ENCODE peak calls at places on chromosome 16, in seven cellular contexts. F, Q, Y, P, W, A and S are unnamed samples.

GRCh38 chr16:86896976-86897375 is 318.6 kb downstream of the FOXL1 start:
- DNase-seq in P (no peak), Y (no peak), Q (no peak), F (no peak), W (no peak), A (no peak), S (no peak)

GRCh38 chr16:5015351-5015750 is 18.4 kb downstream of the NAGPA start:
- DNase-seq in Q (no peak), Y (no peak), P (no peak), W (no peak), F (no peak), A (no peak), S (no peak)

GRCh38 chr16:67391424-67392300 is 1.6 kb downstream of the TPPP3 start:
- DNase-seq in Y (no peak), Q (no peak), F (no peak), A (no peak), W (peak), P (no peak), S (no peak)

GRCh38 chr16:27369806-27370205 is 32.2 kb upstream of the IL21R start:
- DNase-seq in Y (no peak), P (no peak), Q (peak), W (no peak), A (no peak), F (no peak), S (no peak)

GRCh38 chr16:75114946-75115825 is 1.4 kb downstream of the LDHD start:
- DNase-seq in F (no peak), W (no peak), Y (no peak), Q (no peak), A (no peak), P (no peak), S (no peak)

GRCh38 chr16:49849709-49850108 is 6.2 kb downstream of the ZNF423 start:
- DNase-seq in F (no peak), W (no peak), A (no peak), Q (no peak), Y (no peak), P (no peak), S (no peak)

GRCh38 chr16:50932348-50932916 is 190.5 kb downstream of the CYLD start:
- DNase-seq in F (no peak), P (no peak), A (no peak), W (no peak), Y (no peak), Q (peak), S (no peak)

GRCh38 chr16:50213939-50214519 is 52.3 kb upstream of the ADCY7 start:
- DNase-seq in Q (peak), P (no peak), F (no peak), Y (no peak), W (no peak), A (peak), S (no peak)

GRCh38 chr16:52090080-52090479 is 456.9 kb downstream of the TOX3 start:
- DNase-seq in A (no peak), F (no peak), Y (no peak), Q (peak), W (no peak), P (no peak), S (no peak)

GRCh38 chr16:79811541-79811940 is 211.0 kb upstream of the MAF start:
- DNase-seq in W (no peak), Q (peak), Y (no peak), A (no peak), F (no peak), P (no peak), S (no peak)

GRCh38 chr16:85990861-85991301 is 91.9 kb downstream of the IRF8 start:
- DNase-seq in Y (no peak), P (no peak), W (peak), Q (no peak), F (no peak), A (no peak), S (no peak)

GRCh38 chr16:87829123-87829980 is 40.0 kb downstream of the SLC7A5 start:
- DNase-seq in A (peak), F (no peak), W (no peak), P (no peak), Q (no peak), Y (no peak), S (no peak)

GRCh38 chr16:80681436-80681835 is 123.0 kb downstream of the CDYL2 start:
- DNase-seq in Q (no peak), W (no peak), P (no peak), A (no peak), F (no peak), Y (no peak), S (no peak)

GRCh38 chr16:79784007-79784406 is 183.5 kb upstream of the MAF start:
- DNase-seq in W (no peak), F (no peak), Y (no peak), Q (no peak), P (no peak), A (no peak), S (no peak)

GRCh38 chr16:66409156-66409555 is 17.9 kb upstream of the BEAN1 start:
- DNase-seq in F (no peak), A (no peak), P (no peak), Q (peak), Y (no peak), W (no peak), S (no peak)

GRCh38 chr16:11291021-11291716 is 10.0 kb upstream of the PRM1 start:
- DNase-seq in Q (no peak), Y (no peak), W (no peak), P (no peak), F (no peak), A (no peak), S (no peak)

GRCh38 chr16:74771656-74772315 is 2.8 kb downstream of the FA2H start:
- DNase-seq in Q (no peak), W (no peak), Y (no peak), A (no peak), F (no peak), P (peak), S (no peak)

GRCh38 chr16:51723016-51723724 is 572.1 kb upstream of the SALL1 start:
- DNase-seq in Y (no peak), W (no peak), F (no peak), P (no peak), A (no peak), Q (no peak), S (no peak)

GRCh38 chr16:84228321-84228838 is 11.4 kb downstream of the KCNG4 start:
- DNase-seq in Q (peak), A (no peak), P (no peak), Y (no peak), W (peak), F (no peak), S (no peak)

GRCh38 chr16:20073203-20074088 is at the start of gene GPR139:
- DNase-seq in W (no peak), Y (no peak), F (no peak), A (no peak), P (no peak), Q (no peak), S (no peak)

GRCh38 chr16:67390816-67391423 is 2.4 kb downstream of the TPPP3 start:
- DNase-seq in W (peak), F (no peak), P (no peak), A (no peak), Q (no peak), Y (no peak), S (no peak)

GRCh38 chr16:21950782-21951521 is 2.2 kb upstream of the UQCRC2 start:
- DNase-seq in A (no peak), F (no peak), P (no peak), Q (peak), Y (no peak), W (no peak), S (no peak)

GRCh38 chr16:28492511-28492910 is 637 bp upstream of the CLN3 start:
- DNase-seq in Y (no peak), Q (no peak), W (no peak), P (no peak), F (no peak), A (no peak), S (no peak)

GRCh38 chr16:89422905-89423630 is 67.3 kb downstream of the ANKRD11 start:
- DNase-seq in W (no peak), A (peak), Q (peak), P (no peak), F (peak), Y (no peak), S (peak)

GRCh38 chr16:11449716-11450115 is 104.5 kb downstream of the RMI2 start:
- DNase-seq in A (no peak), W (no peak), Q (no peak), P (no peak), F (no peak), Y (no peak), S (no peak)

GRCh38 chr16:27110524-27110896 is 43.8 kb downstream of the C16orf82 start:
- DNase-seq in Y (no peak), A (no peak), F (no peak), Q (no peak), W (no peak), P (no peak), S (no peak)

GRCh38 chr16:87965973-87966667 is 14.9 kb downstream of the BANP start:
- DNase-seq in A (no peak), F (no peak), W (no peak), Y (no peak), Q (peak), P (no peak), S (no peak)

GRCh38 chr16:77599793-77600415 is 122.4 kb upstream of the NUDT7 start:
- DNase-seq in P (no peak), F (no peak), A (no peak), Y (no peak), Q (peak), W (no peak), S (no peak)

GRCh38 chr16:3774156-3774767 is 56.9 kb upstream of the TRAP1 start:
- DNase-seq in P (no peak), F (no peak), W (no peak), Q (peak), A (no peak), Y (no peak), S (no peak)

GRCh38 chr16:720507-720989 is 398 bp upstream of the ANTKMT start:
- DNase-seq in W (peak), A (no peak), Q (peak), F (peak), P (peak), Y (no peak), S (no peak)

GRCh38 chr16:55682086-55682485 is 26.3 kb downstream of the SLC6A2 start:
- DNase-seq in W (no peak), P (no peak), F (no peak), A (no peak), Q (no peak), Y (no peak), S (no peak)

GRCh38 chr16:61243954-61244353 is 792.3 kb downstream of the CDH8 start:
- DNase-seq in F (no peak), Y (no peak), Q (no peak), W (no peak), P (no peak), A (no peak), S (no peak)

GRCh38 chr16:69057400-69058378 is 47.8 kb upstream of the HAS3 start:
- DNase-seq in Y (no peak), W (peak), F (no peak), A (no peak), Q (peak), P (peak), S (no peak)